ENCODE peak calls at places on chromosome 12, in ten cellular contexts. N is CD8-positive, alpha-beta memory T cell; M is mammary epithelial cell; E is GM12878; Z is neural progenitor cell; R is tibial artery; Q is ascending aorta; F is cardiac muscle cell; Y is heart left ventricle; J is adipocyte. G is an unnamed sample.

GRCh38 chr12:6821674-6822433 is at the start of gene GPR162:
- DNase-seq in N (no peak), M (no peak), E (no peak), Z (peak; percentile 92), R (no peak), Q (no peak), F (peak; percentile 75), Y (no peak), J (peak; percentile 82), G (peak; percentile 95)

GRCh38 chr12:121455766-121456420 is 56.0 kb downstream of the RNF34 start:
- DNase-seq in N (no peak), M (no peak), E (no peak), Z (no peak), R (no peak), Q (no peak), F (no peak), Y (no peak), J (no peak), G (peak; percentile 28)

GRCh38 chr12:116339800-116340371 is 62.4 kb upstream of the MED13L start:
- DNase-seq in N (no peak), M (no peak), E (no peak), Z (no peak), R (no peak), Q (no peak), F (peak; percentile 25), Y (no peak), J (no peak), G (no peak)

GRCh38 chr12:113320401-113320800 is 14.5 kb downstream of the SLC8B1 start:
- DNase-seq in N (no peak), M (no peak), E (no peak), Z (no peak), R (no peak), Q (no peak), F (no peak), Y (no peak), J (no peak), G (peak; percentile 62)

GRCh38 chr12:29309320-29309902 is 71.6 kb downstream of the ERGIC2 start:
- DNase-seq in N (no peak), M (no peak), E (no peak), Z (no peak), R (no peak), Q (no peak), F (peak; percentile 55), Y (no peak), J (peak; percentile 67), G (no peak)

GRCh38 chr12:28780096-28780495 is 369.0 kb upstream of the FAR2 start:
- DNase-seq in N (no peak), M (peak; percentile 87), E (no peak), Z (no peak), R (no peak), Q (no peak), F (peak; percentile 46), Y (no peak), J (no peak), G (no peak)

GRCh38 chr12:40054554-40055226 is 51.2 kb downstream of the SLC2A13 start:
- DNase-seq in N (no peak), M (peak; percentile 64), E (no peak), Z (no peak), R (peak; percentile 69), Q (no peak), F (peak; percentile 82), Y (peak; percentile 60), J (peak; percentile 24), G (no peak)

GRCh38 chr12:87406926-87407325 is 622.3 kb downstream of the C12orf50 start:
- DNase-seq in N (no peak), M (peak; percentile 44), E (no peak), Z (no peak), R (no peak), Q (no peak), F (peak; percentile 56), Y (no peak), J (no peak), G (no peak)

GRCh38 chr12:402127-402456 is 648 bp downstream of the CCDC77 start:
- DNase-seq in N (no peak), M (peak; percentile 35), E (no peak), Z (peak; percentile 67), R (no peak), Q (no peak), F (peak; percentile 45), Y (no peak), J (peak; percentile 63), G (no peak)

GRCh38 chr12:75724913-75725312 is 213.5 kb upstream of the KRR1 start:
- DNase-seq in N (no peak), M (peak; percentile 43), E (no peak), Z (no peak), R (no peak), Q (no peak), F (peak; percentile 77), Y (peak; percentile 36), J (peak; percentile 77), G (no peak)

GRCh38 chr12:2234951-2235350 is 182.2 kb downstream of the CACNA1C start:
- DNase-seq in N (no peak), M (no peak), E (no peak), Z (no peak), R (no peak), Q (no peak), F (no peak), Y (no peak), J (no peak), G (no peak)

GRCh38 chr12:90234455-90234854 is 525.8 kb upstream of the ATP2B1 start:
- DNase-seq in N (no peak), M (peak; percentile 82), E (no peak), Z (no peak), R (no peak), Q (no peak), F (peak; percentile 41), Y (no peak), J (peak; percentile 25), G (no peak)

GRCh38 chr12:113852273-113852672 is 113.9 kb downstream of the RBM19 start:
- DNase-seq in N (no peak), M (no peak), E (no peak), Z (no peak), R (no peak), Q (no peak), F (no peak), Y (no peak), J (no peak), G (no peak)

GRCh38 chr12:6917491-6918231 is 3.3 kb downstream of the ENO2 start:
- DNase-seq in N (no peak), M (no peak), E (no peak), Z (no peak), R (no peak), Q (no peak), F (peak; percentile 62), Y (peak; percentile 2), J (no peak), G (peak; percentile 10)

GRCh38 chr12:106582661-106583577 is at the start of gene RFX4:
- DNase-seq in N (no peak), M (no peak), E (no peak), Z (peak; percentile 89), R (no peak), Q (no peak), F (no peak), Y (no peak), J (peak; percentile 15), G (peak; percentile 82)

GRCh38 chr12:23950011-23950774 is 723 bp upstream of the SOX5 start:
- DNase-seq in N (no peak), M (peak; percentile 8), E (no peak), Z (peak; percentile 52), R (peak; percentile 24), Q (no peak), F (peak; percentile 30), Y (no peak), J (peak; percentile 3), G (peak; percentile 10)
- H3K4me3 ChIP-seq in N (no peak overlapping the region), M (no peak overlapping the region), E (no peak overlapping the region), Z (peak overlapping the region; percentile 67), R (peak overlapping the region; percentile 51), Q (peak overlapping the region; percentile 71), F (peak overlapping the region; percentile 51), Y (no peak overlapping the region), J (peak overlapping the region; percentile 91), G (peak overlapping the region; percentile 25)

DNA sequence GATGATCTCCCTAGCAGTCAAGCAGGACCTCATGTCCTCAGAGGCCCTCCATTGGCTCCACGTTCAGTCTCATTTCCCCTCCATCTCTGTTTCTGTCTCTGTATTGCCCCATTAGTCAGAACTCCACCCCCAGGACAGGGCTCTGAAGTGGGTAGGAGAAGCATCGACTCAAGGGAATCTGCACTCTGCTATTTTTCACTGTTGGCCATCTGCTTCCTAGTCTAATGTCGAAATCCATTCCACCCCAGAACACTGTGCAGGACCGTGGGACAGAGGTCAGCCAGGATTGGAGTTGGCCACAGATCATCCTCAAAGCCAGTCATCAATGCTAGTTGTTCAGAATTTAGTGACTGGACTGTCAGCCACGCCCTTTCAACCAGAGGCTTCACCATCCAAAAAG is 10.1 kb downstream of the KRT77 start:
- DNase-seq in N (no peak), M (no peak), E (no peak), Z (no peak), R (no peak), Q (no peak), F (no peak), Y (no peak), J (no peak), G (no peak)
- H3K27me3 ChIP-seq in N (no peaks in the 10 kb centered on the region), M (peaks cover 11% of the 10 kb centered on the region), E (peaks cover 5% of the 10 kb centered on the region), Z (peaks cover 50% of the 10 kb centered on the region), R (no peaks in the 10 kb centered on the region), Q (no peaks in the 10 kb centered on the region), F (peaks cover 44% of the 10 kb centered on the region), Y (peaks cover 22% of the 10 kb centered on the region), J (peaks cover 73% of the 10 kb centered on the region), G (peaks cover 31% of the 10 kb centered on the region)

GRCh38 chr12:12158858-12159257 is 88.1 kb downstream of the BCL2L14 start:
- DNase-seq in N (no peak), M (no peak), E (no peak), Z (no peak), R (no peak), Q (no peak), F (peak; percentile 72), Y (no peak), J (no peak), G (no peak)

GRCh38 chr12:12156116-12156515 is 85.4 kb downstream of the BCL2L14 start:
- DNase-seq in N (no peak), M (no peak), E (no peak), Z (no peak), R (no peak), Q (no peak), F (no peak), Y (no peak), J (no peak), G (no peak)

GRCh38 chr12:12156835-12157234 is 86.1 kb downstream of the BCL2L14 start:
- DNase-seq in N (no peak), M (no peak), E (no peak), Z (no peak), R (no peak), Q (no peak), F (no peak), Y (no peak), J (no peak), G (no peak)

GRCh38 chr12:12157424-12157823 is 86.7 kb downstream of the BCL2L14 start:
- DNase-seq in N (no peak), M (no peak), E (no peak), Z (no peak), R (no peak), Q (no peak), F (peak; percentile 23), Y (no peak), J (no peak), G (no peak)

GRCh38 chr12:12153596-12153995 is 82.9 kb downstream of the BCL2L14 start:
- DNase-seq in N (no peak), M (no peak), E (no peak), Z (no peak), R (no peak), Q (no peak), F (no peak), Y (no peak), J (no peak), G (no peak)
- H3K36me3 ChIP-seq in N (no peaks in the 10 kb centered on the region), M (peaks cover 6% of the 10 kb centered on the region), E (no peaks in the 10 kb centered on the region), Z (peaks cover 27% of the 10 kb centered on the region), R (peaks cover 47% of the 10 kb centered on the region), Q (peaks cover 28% of the 10 kb centered on the region), F (peaks cover 30% of the 10 kb centered on the region), Y (peaks cover 3% of the 10 kb centered on the region), J (peaks cover 31% of the 10 kb centered on the region), G (peaks cover 8% of the 10 kb centered on the region)

GRCh38 chr12:47397664-47398281 is 308.1 kb downstream of the RPAP3 start:
- DNase-seq in N (peak; percentile 15), M (peak; percentile 74), E (no peak), Z (peak; percentile 20), R (no peak), Q (no peak), F (peak; percentile 87), Y (no peak), J (peak; percentile 70), G (peak; percentile 27)
- H3K4me3 ChIP-seq in N (peak overlapping the region; percentile 17), M (no peak overlapping the region), E (no peak overlapping the region), Z (no peak overlapping the region), R (no peak overlapping the region), Q (no peak overlapping the region), F (no peak overlapping the region), Y (no peak overlapping the region), J (no peak overlapping the region), G (no peak overlapping the region)